ENCODE peak calls at places on chromosomes 3 and 15, in nine cellular contexts. One of them, this sample, is unnamed.

GRCh38 chr3:102053375-102053989 is 204.2 kb downstream of the NFKBIZ start:
- DNase-seq in GM13976: no peak
- DNase-seq in hippocampal formation: no peak
- DNase-seq in GDM1: no peak
- DNase-seq in Ammon's horn: no peak
- DNase-seq in AG09309: peak
- DNase-seq in epithelial cell of prostate: peak
- DNase-seq in lower leg skin: no peak
- DNase-seq in thoracic aorta: no peak
- DNase-seq in this sample: no peak

GRCh38 chr3:30193625-30194044 is 412.8 kb upstream of the TGFBR2 start:
- DNase-seq in GM13976: no peak
- DNase-seq in hippocampal formation: no peak
- DNase-seq in GDM1: no peak
- DNase-seq in Ammon's horn: no peak
- DNase-seq in AG09309: no peak
- DNase-seq in epithelial cell of prostate: no peak
- DNase-seq in lower leg skin: no peak
- DNase-seq in thoracic aorta: no peak
- DNase-seq in this sample: no peak

GRCh38 chr3:192187485-192188051 is 539.8 kb downstream of the FGF12 start:
- DNase-seq in GM13976: no peak
- DNase-seq in hippocampal formation: no peak
- DNase-seq in GDM1: no peak
- DNase-seq in Ammon's horn: no peak
- DNase-seq in AG09309: no peak
- DNase-seq in epithelial cell of prostate: no peak
- DNase-seq in lower leg skin: no peak
- DNase-seq in thoracic aorta: no peak
- DNase-seq in this sample: no peak

GRCh38 chr3:17830786-17831185 is 88.4 kb upstream of the TBC1D5 start:
- DNase-seq in GM13976: no peak
- DNase-seq in hippocampal formation: no peak
- DNase-seq in GDM1: no peak
- DNase-seq in Ammon's horn: no peak
- DNase-seq in AG09309: no peak
- DNase-seq in epithelial cell of prostate: no peak
- DNase-seq in lower leg skin: no peak
- DNase-seq in thoracic aorta: no peak
- DNase-seq in this sample: no peak

GRCh38 chr3:522888-523287 is 326.3 kb downstream of the CHL1 start:
- DNase-seq in GM13976: no peak
- DNase-seq in hippocampal formation: no peak
- DNase-seq in GDM1: no peak
- DNase-seq in Ammon's horn: no peak
- DNase-seq in AG09309: no peak
- DNase-seq in epithelial cell of prostate: no peak
- DNase-seq in lower leg skin: no peak
- DNase-seq in thoracic aorta: no peak
- DNase-seq in this sample: no peak

GRCh38 chr3:94065819-94066218 is 3.0 kb downstream of the NSUN3 start:
- DNase-seq in GM13976: no peak
- DNase-seq in hippocampal formation: no peak
- DNase-seq in GDM1: no peak
- DNase-seq in Ammon's horn: no peak
- DNase-seq in AG09309: no peak
- DNase-seq in epithelial cell of prostate: no peak
- DNase-seq in lower leg skin: no peak
- DNase-seq in thoracic aorta: no peak
- DNase-seq in this sample: no peak

GRCh38 chr15:38398134-38398533 is 55.8 kb upstream of the FAM98B start:
- DNase-seq in GM13976: no peak
- DNase-seq in hippocampal formation: no peak
- DNase-seq in GDM1: no peak
- DNase-seq in Ammon's horn: no peak
- DNase-seq in AG09309: peak
- DNase-seq in epithelial cell of prostate: peak
- DNase-seq in lower leg skin: no peak
- DNase-seq in thoracic aorta: peak
- DNase-seq in this sample: peak

GRCh38 chr3:65186268-65186667 is 498.5 kb upstream of the ADAMTS9 start:
- DNase-seq in GM13976: no peak
- DNase-seq in hippocampal formation: no peak
- DNase-seq in GDM1: no peak
- DNase-seq in Ammon's horn: no peak
- DNase-seq in AG09309: no peak
- DNase-seq in epithelial cell of prostate: no peak
- DNase-seq in lower leg skin: no peak
- DNase-seq in thoracic aorta: no peak
- DNase-seq in this sample: no peak

GRCh38 chr3:194574639-194575483 is 58.4 kb downstream of the TMEM44 start:
- DNase-seq in GM13976: no peak
- DNase-seq in hippocampal formation: no peak
- DNase-seq in GDM1: no peak
- DNase-seq in Ammon's horn: peak
- DNase-seq in AG09309: no peak
- DNase-seq in epithelial cell of prostate: no peak
- DNase-seq in lower leg skin: no peak
- DNase-seq in thoracic aorta: no peak
- DNase-seq in this sample: no peak

GRCh38 chr3:134231131-134231530 is 19.5 kb downstream of the RYK start:
- DNase-seq in GM13976: no peak
- DNase-seq in hippocampal formation: no peak
- DNase-seq in GDM1: no peak
- DNase-seq in Ammon's horn: no peak
- DNase-seq in AG09309: no peak
- DNase-seq in epithelial cell of prostate: no peak
- DNase-seq in lower leg skin: no peak
- DNase-seq in thoracic aorta: no peak
- DNase-seq in this sample: no peak

GRCh38 chr3:14142567-14143270 is 17.9 kb downstream of the TMEM43 start:
- DNase-seq in GM13976: no peak
- DNase-seq in hippocampal formation: no peak
- DNase-seq in GDM1: no peak
- DNase-seq in Ammon's horn: no peak
- DNase-seq in AG09309: no peak
- DNase-seq in epithelial cell of prostate: no peak
- DNase-seq in lower leg skin: no peak
- DNase-seq in thoracic aorta: no peak
- DNase-seq in this sample: no peak

GRCh38 chr15:55353030-55353429 is 34.0 kb downstream of the PIGB start:
- DNase-seq in GM13976: no peak
- DNase-seq in hippocampal formation: no peak
- DNase-seq in GDM1: no peak
- DNase-seq in Ammon's horn: no peak
- DNase-seq in AG09309: no peak
- DNase-seq in epithelial cell of prostate: no peak
- DNase-seq in lower leg skin: no peak
- DNase-seq in thoracic aorta: no peak
- DNase-seq in this sample: no peak

GRCh38 chr3:191236635-191237034 is 37.6 kb downstream of the OSTN start:
- DNase-seq in GM13976: no peak
- DNase-seq in hippocampal formation: no peak
- DNase-seq in GDM1: no peak
- DNase-seq in Ammon's horn: no peak
- DNase-seq in AG09309: no peak
- DNase-seq in epithelial cell of prostate: no peak
- DNase-seq in lower leg skin: no peak
- DNase-seq in thoracic aorta: no peak
- DNase-seq in this sample: no peak

GRCh38 chr3:168457973-168458539 is 362.3 kb upstream of the GOLIM4 start:
- DNase-seq in GM13976: no peak
- DNase-seq in hippocampal formation: no peak
- DNase-seq in GDM1: no peak
- DNase-seq in Ammon's horn: no peak
- DNase-seq in AG09309: no peak
- DNase-seq in epithelial cell of prostate: no peak
- DNase-seq in lower leg skin: no peak
- DNase-seq in thoracic aorta: no peak
- DNase-seq in this sample: no peak

GRCh38 chr15:92843819-92844218 is 56.3 kb upstream of the CHD2 start:
- DNase-seq in GM13976: no peak
- DNase-seq in hippocampal formation: no peak
- DNase-seq in GDM1: no peak
- DNase-seq in Ammon's horn: no peak
- DNase-seq in AG09309: no peak
- DNase-seq in epithelial cell of prostate: no peak
- DNase-seq in lower leg skin: peak
- DNase-seq in thoracic aorta: no peak
- DNase-seq in this sample: no peak

GRCh38 chr3:120641696-120642246 is 40.3 kb downstream of the HGD start:
- DNase-seq in GM13976: no peak
- DNase-seq in hippocampal formation: peak
- DNase-seq in GDM1: no peak
- DNase-seq in Ammon's horn: peak
- DNase-seq in AG09309: no peak
- DNase-seq in epithelial cell of prostate: no peak
- DNase-seq in lower leg skin: no peak
- DNase-seq in thoracic aorta: no peak
- DNase-seq in this sample: no peak

GRCh38 chr3:23669541-23670255 is 136.1 kb upstream of the UBE2E1 start:
- DNase-seq in GM13976: no peak
- DNase-seq in hippocampal formation: no peak
- DNase-seq in GDM1: no peak
- DNase-seq in Ammon's horn: no peak
- DNase-seq in AG09309: no peak
- DNase-seq in epithelial cell of prostate: no peak
- DNase-seq in lower leg skin: no peak
- DNase-seq in thoracic aorta: no peak
- DNase-seq in this sample: no peak

GRCh38 chr3:51304230-51304629 is 80.9 kb upstream of the MANF start:
- DNase-seq in GM13976: no peak
- DNase-seq in hippocampal formation: no peak
- DNase-seq in GDM1: no peak
- DNase-seq in Ammon's horn: no peak
- DNase-seq in AG09309: no peak
- DNase-seq in epithelial cell of prostate: no peak
- DNase-seq in lower leg skin: no peak
- DNase-seq in thoracic aorta: no peak
- DNase-seq in this sample: no peak

GRCh38 chr3:133401374-133402135 is 1.7 kb downstream of the BFSP2 start:
- DNase-seq in GM13976: no peak
- DNase-seq in hippocampal formation: no peak
- DNase-seq in GDM1: no peak
- DNase-seq in Ammon's horn: peak
- DNase-seq in AG09309: no peak
- DNase-seq in epithelial cell of prostate: no peak
- DNase-seq in lower leg skin: no peak
- DNase-seq in thoracic aorta: no peak
- DNase-seq in this sample: no peak

GRCh38 chr3:98540346-98540745 is 8.6 kb downstream of the GPR15 start:
- DNase-seq in GM13976: peak
- DNase-seq in hippocampal formation: no peak
- DNase-seq in GDM1: no peak
- DNase-seq in Ammon's horn: no peak
- DNase-seq in AG09309: no peak
- DNase-seq in epithelial cell of prostate: no peak
- DNase-seq in lower leg skin: no peak
- DNase-seq in thoracic aorta: no peak
- DNase-seq in this sample: no peak

GRCh38 chr3:18812316-18812715 is 336.0 kb upstream of the KCNH8 start:
- DNase-seq in GM13976: no peak
- DNase-seq in hippocampal formation: no peak
- DNase-seq in GDM1: no peak
- DNase-seq in Ammon's horn: no peak
- DNase-seq in AG09309: no peak
- DNase-seq in epithelial cell of prostate: peak
- DNase-seq in lower leg skin: no peak
- DNase-seq in thoracic aorta: no peak
- DNase-seq in this sample: no peak

GRCh38 chr3:67875338-67875737 is 220.9 kb upstream of the SUCLG2 start:
- DNase-seq in GM13976: no peak
- DNase-seq in hippocampal formation: no peak
- DNase-seq in GDM1: no peak
- DNase-seq in Ammon's horn: peak
- DNase-seq in AG09309: no peak
- DNase-seq in epithelial cell of prostate: no peak
- DNase-seq in lower leg skin: no peak
- DNase-seq in thoracic aorta: no peak
- DNase-seq in this sample: no peak

GRCh38 chr3:15007681-15008141 is 57.4 kb downstream of the MRPS25 start:
- DNase-seq in GM13976: no peak
- DNase-seq in hippocampal formation: no peak
- DNase-seq in GDM1: no peak
- DNase-seq in Ammon's horn: no peak
- DNase-seq in AG09309: peak
- DNase-seq in epithelial cell of prostate: peak
- DNase-seq in lower leg skin: peak
- DNase-seq in thoracic aorta: no peak
- DNase-seq in this sample: no peak

GRCh38 chr3:125061170-125061569 is 5.4 kb upstream of the HEG1 start:
- DNase-seq in GM13976: no peak
- DNase-seq in hippocampal formation: no peak
- DNase-seq in GDM1: no peak
- DNase-seq in Ammon's horn: no peak
- DNase-seq in AG09309: no peak
- DNase-seq in epithelial cell of prostate: no peak
- DNase-seq in lower leg skin: no peak
- DNase-seq in thoracic aorta: no peak
- DNase-seq in this sample: no peak

GRCh38 chr15:62877276-62877857 is 165.2 kb upstream of the TPM1 start:
- DNase-seq in GM13976: no peak
- DNase-seq in hippocampal formation: no peak
- DNase-seq in GDM1: no peak
- DNase-seq in Ammon's horn: no peak
- DNase-seq in AG09309: no peak
- DNase-seq in epithelial cell of prostate: no peak
- DNase-seq in lower leg skin: no peak
- DNase-seq in thoracic aorta: no peak
- DNase-seq in this sample: no peak

GRCh38 chr3:129469026-129469425 is 29.0 kb downstream of the IFT122 start:
- DNase-seq in GM13976: no peak
- DNase-seq in hippocampal formation: no peak
- DNase-seq in GDM1: no peak
- DNase-seq in Ammon's horn: no peak
- DNase-seq in AG09309: no peak
- DNase-seq in epithelial cell of prostate: no peak
- DNase-seq in lower leg skin: no peak
- DNase-seq in thoracic aorta: no peak
- DNase-seq in this sample: no peak

GRCh38 chr3:14245240-14245639 is 66.6 kb downstream of the LSM3 start:
- DNase-seq in GM13976: no peak
- DNase-seq in hippocampal formation: no peak
- DNase-seq in GDM1: no peak
- DNase-seq in Ammon's horn: no peak
- DNase-seq in AG09309: no peak
- DNase-seq in epithelial cell of prostate: no peak
- DNase-seq in lower leg skin: no peak
- DNase-seq in thoracic aorta: no peak
- DNase-seq in this sample: no peak

GRCh38 chr3:76044601-76045600 is 259.6 kb upstream of the ZNF717 start:
- DNase-seq in GM13976: peak
- DNase-seq in hippocampal formation: peak
- DNase-seq in GDM1: no peak
- DNase-seq in Ammon's horn: peak
- DNase-seq in AG09309: no peak
- DNase-seq in epithelial cell of prostate: no peak
- DNase-seq in lower leg skin: no peak
- DNase-seq in thoracic aorta: no peak
- DNase-seq in this sample: no peak

This sample was measured in brain pericyte.